ENCODE peak calls at places on chromosomes 11 and 22, in four cellular contexts. N is IMR-90, Q is K562, P is GM12878. R is an unnamed sample. For H3K4me1, the result is how much of the 10 kb centered on the place peaks cover.

GRCh38 chr11:74278721-74279148 is 32.7 kb downstream of the P4HA3 start:
- DNase-seq in P (no peak), Q (no peak), N (peak), R (peak)

GRCh38 chr11:43579171-43579918 is 101.2 kb upstream of the HSD17B12 start:
- DNase-seq in Q (peak), P (no peak), N (peak), R (peak)

GRCh38 chr11:68643576-68643975 is 40.8 kb upstream of the GAL start:
- DNase-seq in P (no peak), Q (no peak), N (peak), R (no peak)

GRCh38 chr22:48700566-48701295 is 1126.9 kb downstream of the BRD1 start:
- DNase-seq in Q (no peak), N (no peak), P (no peak), R (no peak)

GRCh38 chr11:12266943-12267342 is 110.4 kb upstream of the PARVA start:
- DNase-seq in Q (no peak), P (no peak), N (no peak), R (no peak)

GRCh38 chr11:79045811-79046304 is 395.0 kb downstream of the TENM4 start:
- DNase-seq in N (peak), P (no peak), Q (no peak), R (no peak)

GRCh38 chr22:42272431-42273004 is 2.1 kb upstream of the TCF20 start:
- DNase-seq in N (no peak), Q (no peak), P (no peak), R (no peak)

GRCh38 chr11:10751581-10751940 is 515 bp downstream of the CTR9 start:
- DNase-seq in P (no peak), N (no peak), Q (no peak), R (no peak)

GRCh38 chr11:21411114-21411513 is 741.7 kb downstream of the NELL1 start:
- DNase-seq in Q (no peak), N (no peak), P (no peak), R (no peak)

GRCh38 chr22:30224161-30224857 is 22.2 kb downstream of the LIF start:
- DNase-seq in Q (no peak), P (peak), N (no peak), R (no peak)

GRCh38 chr11:7657306-7658025 is 15.8 kb downstream of the CYB5R2 start:
- DNase-seq in Q (peak), N (peak), P (no peak), R (peak)

GRCh38 chr11:12687216-12687623 is 13.0 kb downstream of the TEAD1 start:
- DNase-seq in N (no peak), Q (peak), P (no peak), R (no peak)

GRCh38 chr11:11186249-11186648 is 166.8 kb downstream of the CSNK2A3 start:
- DNase-seq in Q (no peak), P (peak), N (no peak), R (no peak)

GRCh38 chr11:36007127-36007824 is 63.4 kb downstream of the LDLRAD3 start:
- DNase-seq in P (no peak), N (no peak), Q (no peak), R (no peak)

GRCh38 chr22:37060801-37061610 is 9.5 kb downstream of the KCTD17 start:
- DNase-seq in N (no peak), P (no peak), Q (no peak), R (no peak)

GRCh38 chr11:131712897-131713296 is 342.5 kb downstream of the NTM start:
- DNase-seq in N (peak), P (no peak), Q (no peak), R (peak)

GRCh38 chr11:118401880-118402590 is 629 bp downstream of the ATP5MG start:
- DNase-seq in N (peak), P (no peak), Q (peak), R (no peak)

GRCh38 chr11:102453286-102453797 is 777 bp upstream of the TMEM123 start:
- DNase-seq in P (no peak), Q (peak), N (no peak), R (no peak)

GRCh38 chr11:124429599-124429998 is 4.9 kb upstream of the OR8B4 start:
- DNase-seq in N (no peak), Q (no peak), P (no peak), R (no peak)

GRCh38 chr11:123407124-123407995 is 22.7 kb upstream of the GRAMD1B start:
- DNase-seq in Q (peak), P (no peak), N (peak), R (peak)

GRCh38 chr22:26892401-26893033 is 235.1 kb downstream of the MIAT start:
- DNase-seq in P (no peak), Q (no peak), N (no peak), R (peak)

GRCh38 chr11:57971272-57972012 is 52.2 kb upstream of the OR9Q1 start:
- DNase-seq in N (no peak), P (no peak), Q (no peak), R (no peak)

GRCh38 chr11:17535488-17535887 is 8.7 kb downstream of the USH1C start:
- DNase-seq in N (no peak), P (no peak), Q (peak), R (no peak)

GRCh38 chr11:35933572-35933925 is 10.3 kb upstream of the LDLRAD3 start:
- DNase-seq in N (no peak), P (no peak), Q (no peak), R (no peak)

GRCh38 chr11:86524603-86525352 is 147.6 kb downstream of the ME3 start:
- DNase-seq in N (peak), Q (no peak), P (no peak), R (peak)

GRCh38 chr22:17140022-17140421 is 18.9 kb upstream of the TMEM121B start:
- DNase-seq in N (no peak), P (no peak), Q (no peak), R (no peak)

GRCh38 chr11:19735512-19735911 is 22.9 kb downstream of the NAV2 start:
- DNase-seq in P (no peak), Q (no peak), N (peak), R (no peak)

GRCh38 chr11:19736831-19737230 is 24.2 kb downstream of the NAV2 start:
- DNase-seq in N (no peak), Q (no peak), P (no peak), R (no peak)

GRCh38 chr11:19738124-19738523 is 25.5 kb downstream of the NAV2 start:
- DNase-seq in Q (no peak), P (no peak), N (no peak), R (no peak)

GRCh38 chr11:19739872-19740271 is 27.2 kb downstream of the NAV2 start:
- DNase-seq in Q (no peak), N (peak), P (no peak), R (peak)

GRCh38 chr11:19737575-19737974 is 24.9 kb downstream of the NAV2 start:
- DNase-seq in N (no peak), P (no peak), Q (no peak), R (no peak)
- TF ChIP-seq FOS in N (no peak), P (no peak), Q (no peak), R (no peak)

GRCh38 chr11:26949846-26950245 is 44.1 kb upstream of the FIBIN start:
- DNase-seq in N (peak), P (no peak), Q (no peak), R (no peak)

GRCh38 chr11:26947379-26947844 is 46.5 kb upstream of the FIBIN start:
- DNase-seq in N (peak), Q (no peak), P (no peak), R (no peak)

GRCh38 chr11:26948881-26949280 is 45.0 kb upstream of the FIBIN start:
- DNase-seq in N (peak), Q (no peak), P (no peak), R (no peak)

GRCh38 chr11:26946209-26946828 is 47.6 kb upstream of the FIBIN start:
- DNase-seq in Q (no peak), P (no peak), N (peak), R (no peak)

DNA sequence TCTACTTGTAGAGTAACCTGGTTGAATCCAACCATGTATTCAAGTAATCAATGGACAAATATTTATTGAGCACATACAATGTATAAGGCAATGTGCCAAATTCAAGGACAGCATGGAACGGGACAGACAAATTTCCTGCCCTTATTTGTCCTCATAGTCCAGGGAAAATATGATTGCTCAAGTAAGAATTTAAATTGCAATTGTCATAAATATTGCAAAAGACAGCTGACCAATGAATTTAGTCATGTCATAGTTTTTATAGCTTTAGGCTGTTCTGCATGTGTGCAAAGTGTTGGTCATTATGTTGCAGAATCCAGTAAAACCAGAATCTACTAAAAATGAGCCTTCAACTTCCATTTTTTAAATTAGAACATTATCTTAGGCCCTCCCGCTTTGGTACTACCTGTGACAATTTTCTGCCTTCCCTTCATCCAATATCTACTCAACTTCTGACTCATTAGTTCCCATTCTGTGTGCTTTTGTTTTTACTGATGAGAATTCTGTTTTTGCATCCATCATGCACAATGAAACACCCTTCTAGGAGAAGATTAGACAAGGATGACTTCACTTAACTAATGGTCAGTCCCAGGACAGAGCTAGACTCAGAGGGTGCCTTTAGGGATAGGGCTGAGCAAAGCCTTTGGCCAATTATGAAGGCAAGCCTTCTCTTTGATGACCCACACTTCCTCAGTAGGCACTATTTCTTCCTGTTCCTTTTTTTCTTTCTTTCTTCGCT is 45.8 kb upstream of the FIBIN start:
- DNase-seq in P (no peak), Q (no peak), N (peak), R (no peak)
- H3K4me1 ChIP-seq in P (under half), Q (under half), N (under half), R (under half)

GRCh38 chr11:95549276-95549675 is 240.3 kb downstream of the FAM76B start:
- DNase-seq in Q (no peak), N (no peak), P (no peak), R (no peak)
- H2AFZ ChIP-seq in Q (no peak), N (no peak), P (no peak), R (no peak)

GRCh38 chr11:82969811-82970210 is 68.3 kb downstream of the DDIAS start:
- DNase-seq in N (no peak), Q (no peak), P (peak), R (no peak)
- TF ChIP-seq FOS in N (no peak), Q (no peak), P (no peak), R (no peak)